ENCODE peak calls at places on chromosomes 4 and X, in ten cellular contexts. L is A549, Y is upper lobe of left lung, W is lower lobe of right lung, R is IMR-90, C is AG04450, F is testis, V is right lobe of liver, X is heart right ventricle, Z is thoracic aorta. K is an unnamed sample.

GRCh38 chr4:134708026-134708425 is 506.4 kb upstream of the PABPC4L start:
- DNase-seq in L (no peak), Y (no peak), W (no peak), R (no peak), C (no peak), F (no peak), V (no peak), X (no peak), Z (no peak), K (no peak)

GRCh38 chrX:32778965-32779364 is 432.4 kb downstream of the DMD start:
- DNase-seq in L (no peak), Y (no peak), W (no peak), R (no peak), C (no peak), F (no peak), V (no peak), X (no peak), Z (no peak), K (no peak)

GRCh38 chr4:158211288-158211687 is 1.0 kb downstream of the TMEM144 start:
- DNase-seq in L (peak; percentile 18), Y (no peak), W (no peak), R (no peak), C (no peak), F (no peak), V (no peak), X (no peak), Z (no peak), K (no peak)

GRCh38 chr4:40998680-40999358 is 215.5 kb downstream of the APBB2 start:
- DNase-seq in L (peak; percentile 82), Y (no peak), W (no peak), R (peak; percentile 20), C (no peak), F (no peak), V (no peak), X (no peak), Z (no peak), K (peak; percentile 68)

GRCh38 chrX:123920065-123920785 is 41.3 kb upstream of the STAG2 start:
- DNase-seq in L (peak; percentile 25), Y (no peak), W (no peak), R (peak; percentile 84), C (peak; percentile 52), F (no peak), V (no peak), X (no peak), Z (no peak), K (no peak)

GRCh38 chrX:77167993-77168392 is 279.2 kb upstream of the FGF16 start:
- DNase-seq in L (no peak), Y (no peak), W (no peak), R (no peak), C (no peak), F (no peak), V (peak; percentile 33), X (no peak), Z (peak; percentile 28), K (no peak)

GRCh38 chrX:129116651-129117050 is 406.6 kb downstream of the SMARCA1 start:
- DNase-seq in L (no peak), Y (no peak), W (no peak), R (no peak), C (no peak), F (peak; percentile 15), V (no peak), X (no peak), Z (no peak), K (no peak)

GRCh38 chr4:7101692-7102515 is 34.0 kb upstream of the GRPEL1 start:
- DNase-seq in L (peak; percentile 73), Y (peak; percentile 56), W (peak; percentile 83), R (peak; percentile 60), C (peak; percentile 24), F (peak; percentile 80), V (peak; percentile 79), X (peak; percentile 74), Z (no peak), K (peak; percentile 90)

GRCh38 chr4:30950737-30951136 is 230.6 kb downstream of the PCDH7 start:
- DNase-seq in L (peak; percentile 10), Y (no peak), W (no peak), R (no peak), C (no peak), F (no peak), V (no peak), X (no peak), Z (no peak), K (no peak)

GRCh38 chr4:64022560-64022959 is 386.7 kb downstream of the TECRL start:
- DNase-seq in L (no peak), Y (no peak), W (no peak), R (no peak), C (no peak), F (no peak), V (no peak), X (no peak), Z (no peak), K (no peak)

GRCh38 chr4:48340276-48340904 is 939 bp upstream of the SLAIN2 start:
- DNase-seq in L (no peak), Y (no peak), W (peak; percentile 50), R (peak; percentile 83), C (peak; percentile 34), F (no peak), V (no peak), X (no peak), Z (no peak), K (no peak)

DNA sequence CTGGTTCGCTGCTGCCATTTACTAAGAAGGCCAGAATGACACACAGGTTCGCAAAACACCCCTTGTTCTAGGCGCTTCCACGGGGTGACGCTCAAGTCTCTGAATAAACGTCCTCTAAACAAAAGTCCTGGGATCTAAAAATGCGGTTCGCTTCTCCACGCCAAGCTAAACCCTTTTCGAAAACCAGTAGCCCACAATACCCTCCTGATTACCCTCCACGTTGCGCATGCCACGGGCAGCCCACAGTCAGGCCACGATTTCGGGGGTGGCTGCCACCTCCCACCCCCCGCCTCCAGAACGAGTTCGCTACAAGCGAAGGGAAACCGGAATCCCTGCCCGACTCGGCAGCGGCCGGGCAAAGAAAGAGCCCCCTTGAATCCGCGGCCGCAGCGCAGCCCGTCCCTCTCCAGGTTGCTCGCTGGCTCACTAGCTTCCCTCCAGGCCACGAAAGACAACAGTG is 423 bp downstream of the RPL39 start:
- DNase-seq in L (peak; percentile 45), Y (peak; percentile 88), W (no peak), R (peak; percentile 26), C (no peak), F (peak; percentile 37), V (peak; percentile 21), X (peak; percentile 12), Z (no peak), K (no peak)
- TF ChIP-seq CTCF in L (no peak), Y (no peak), W (peak; percentile 15), R (peak; percentile 11), C (no peak), F (no peak), V (peak; percentile 11), X (peak; percentile 36), Z (no peak), K (no peak)

DNA sequence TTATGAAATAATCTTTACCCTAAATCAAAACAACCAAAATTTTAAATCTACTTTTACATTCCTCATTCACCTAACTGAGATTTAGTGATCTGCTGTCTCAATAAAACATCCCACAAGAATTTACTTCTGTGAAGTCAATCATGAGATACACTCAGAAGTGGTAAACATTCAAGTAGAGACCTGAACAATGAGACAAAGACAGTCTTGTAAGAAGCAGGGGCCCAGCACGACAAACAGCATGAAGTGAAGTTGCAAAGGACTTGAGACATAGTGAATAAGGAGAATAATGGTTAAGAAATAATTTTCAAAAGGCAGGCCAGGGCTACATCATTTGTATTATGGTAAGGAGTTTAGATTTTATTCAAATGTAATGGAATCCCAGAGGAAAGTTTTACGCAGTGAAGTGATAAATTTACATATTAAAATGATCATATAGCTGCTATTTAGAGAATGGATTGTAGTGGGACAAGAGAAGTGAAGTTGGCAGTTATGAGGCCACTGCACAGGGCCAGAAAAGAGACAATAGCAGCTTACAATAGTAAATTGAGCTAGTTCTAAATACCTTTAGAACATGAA is 101.9 kb downstream of the MAB21L2 start:
- DNase-seq in L (no peak), Y (no peak), W (no peak), R (no peak), C (no peak), F (no peak), V (no peak), X (no peak), Z (no peak), K (no peak)
- H3K4me3 ChIP-seq in L (no peak overlapping the region), Y (no peak overlapping the region), W (no peak overlapping the region), R (no peak overlapping the region), C (no peak overlapping the region), F (no peak overlapping the region), V (no peak overlapping the region), X (no peak overlapping the region), Z (no peak overlapping the region), K (no peak overlapping the region)

DNA sequence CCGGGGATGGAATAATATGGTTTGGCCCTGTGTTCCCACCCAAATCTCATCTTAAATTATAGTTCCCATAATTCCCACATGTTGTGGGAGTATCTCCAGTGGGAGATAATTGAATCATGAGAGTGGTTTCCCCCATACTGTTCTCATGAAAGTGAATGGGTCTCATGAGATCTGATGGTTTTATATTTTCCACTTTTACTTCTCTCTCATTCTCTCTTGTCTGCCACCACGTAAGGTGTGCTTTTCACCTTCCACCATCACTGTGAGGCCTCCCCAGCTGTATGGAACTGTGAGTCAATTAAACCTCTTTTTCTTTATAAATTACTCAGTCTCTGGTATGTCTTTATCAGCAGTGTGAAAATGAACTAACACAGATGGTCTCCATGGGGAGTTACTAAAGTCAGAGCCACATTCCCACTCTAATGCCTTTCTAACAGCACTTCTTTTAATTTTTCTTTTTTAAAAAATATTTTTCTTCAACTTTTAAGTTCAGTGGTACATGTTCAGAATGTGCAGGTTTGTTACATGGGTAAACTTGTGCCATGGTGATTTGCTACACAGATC is 306.6 kb downstream of the DTHD1 start:
- DNase-seq in L (no peak), Y (no peak), W (no peak), R (no peak), C (no peak), F (no peak), V (no peak), X (no peak), Z (no peak), K (no peak)
- H3K9me3 ChIP-seq in L (no peaks in the 10 kb centered on the region), Y (peaks cover 5% of the 10 kb centered on the region), W (no peaks in the 10 kb centered on the region), R (peaks cover 2% of the 10 kb centered on the region), C (peaks cover 9% of the 10 kb centered on the region), F (no peaks in the 10 kb centered on the region), V (no peaks in the 10 kb centered on the region), X (no peaks in the 10 kb centered on the region), Z (peaks cover 3% of the 10 kb centered on the region), K (no peaks in the 10 kb centered on the region)

GRCh38 chr4:3193531-3194203 is 55.3 kb upstream of the MSANTD1 start:
- DNase-seq in L (no peak), Y (no peak), W (no peak), R (peak; percentile 22), C (no peak), F (no peak), V (no peak), X (no peak), Z (no peak), K (no peak)
- TF ChIP-seq CTCF in L (peak; percentile 44), Y (no peak), W (peak; percentile 35), R (peak; percentile 50), C (peak; percentile 44), F (no peak), V (peak; percentile 46), X (peak; percentile 46), Z (no peak), K (no peak)

GRCh38 chr4:18314731-18315130 is 293.2 kb upstream of the LCORL start:
- DNase-seq in L (no peak), Y (no peak), W (no peak), R (no peak), C (no peak), F (no peak), V (no peak), X (no peak), Z (no peak), K (no peak)
- H3K4me3 ChIP-seq in L (no peak overlapping the region), Y (no peak overlapping the region), W (no peak overlapping the region), R (no peak overlapping the region), C (no peak overlapping the region), F (no peak overlapping the region), V (no peak overlapping the region), X (no peak overlapping the region), Z (no peak overlapping the region), K (no peak overlapping the region)

K was measured in suprapubic skin.